ENCODE peak calls at places on chromosomes 16 and 17, in seven cellular contexts. Y, X, Q, I, W, H and B are unnamed samples.

GRCh38 chr17:28505986-28506665 is at the start of gene FOXN1:
- DNase-seq in Y (no peak), Q (no peak), I (no peak), X (no peak), H (no peak), W (no peak), B (no peak)

GRCh38 chr17:41418116-41418860 is 6.1 kb downstream of the KRT37 start:
- DNase-seq in I (no peak), Y (no peak), X (no peak), H (no peak), Q (no peak), W (no peak), B (no peak)

GRCh38 chr16:49085689-49086088 is 195.9 kb downstream of the CBLN1 start:
- DNase-seq in Y (no peak), W (no peak), H (no peak), Q (no peak), I (no peak), X (no peak), B (no peak)

GRCh38 chr17:41523787-41524186 is 4.3 kb downstream of the KRT19 start:
- DNase-seq in Y (no peak), Q (peak), I (no peak), W (no peak), H (peak), X (no peak), B (no peak)

GRCh38 chr17:43399839-43400328 is 1.1 kb downstream of the ARL4D start:
- DNase-seq in I (no peak), H (no peak), Q (no peak), X (no peak), Y (no peak), W (no peak), B (no peak)

GRCh38 chr17:58507123-58507634 is 7.3 kb downstream of the MTMR4 start:
- DNase-seq in X (no peak), Y (peak), W (no peak), Q (no peak), H (no peak), I (no peak), B (no peak)

GRCh38 chr17:78655251-78655940 is 78.2 kb upstream of the DNAH17 start:
- DNase-seq in Y (no peak), H (no peak), Q (no peak), W (no peak), I (no peak), X (no peak), B (no peak)

GRCh38 chr17:42129109-42129837 is 6.7 kb downstream of the HSPB9 start:
- DNase-seq in W (no peak), X (no peak), Y (no peak), I (no peak), H (no peak), Q (no peak), B (no peak)

GRCh38 chr16:6725634-6726331 is 606.9 kb upstream of the RBFOX1 start:
- DNase-seq in X (no peak), W (no peak), H (peak), Q (no peak), I (no peak), Y (no peak), B (no peak)

GRCh38 chr17:21352981-21353265 is 23.2 kb upstream of the KCNJ12 start:
- DNase-seq in Y (no peak), W (no peak), H (no peak), I (no peak), X (peak), Q (no peak), B (no peak)

GRCh38 chr17:83119987-83120864 is 40.8 kb downstream of the METRNL start:
- DNase-seq in W (no peak), X (no peak), H (no peak), Q (no peak), Y (no peak), I (no peak), B (no peak)

GRCh38 chr17:65856865-65857264 is 295.4 kb upstream of the AXIN2 start:
- DNase-seq in W (no peak), H (no peak), X (no peak), I (no peak), Y (peak), Q (no peak), B (no peak)

GRCh38 chr16:4517812-4518211 is 20.8 kb downstream of the CDIP1 start:
- DNase-seq in X (peak), H (peak), Y (peak), W (no peak), Q (no peak), I (peak), B (no peak)

GRCh38 chr17:70767102-70767701 is 597.9 kb downstream of the KCNJ2 start:
- DNase-seq in W (peak), Y (peak), X (no peak), H (peak), Q (no peak), I (no peak), B (peak)

GRCh38 chr17:48679385-48680096 is 42.8 kb downstream of the PRAC1 start:
- DNase-seq in Q (no peak), I (no peak), H (no peak), X (no peak), W (no peak), Y (no peak), B (peak)

GRCh38 chr17:28467456-28468025 is 5.9 kb upstream of the SLC13A2 start:
- DNase-seq in Q (no peak), W (peak), I (no peak), X (no peak), Y (peak), H (no peak), B (peak)

GRCh38 chr16:84656557-84657130 is 8.3 kb downstream of the KLHL36 start:
- DNase-seq in H (no peak), I (no peak), Y (no peak), W (no peak), Q (no peak), X (no peak), B (no peak)

GRCh38 chr16:3637371-3637923 is 17.0 kb upstream of the DNASE1 start:
- DNase-seq in Y (peak), H (peak), W (no peak), I (no peak), Q (peak), X (no peak), B (peak)